ENCODE peak calls at places on chromosomes 3 and 15, in nine cellular contexts. One of them, this sample, is unnamed.
A peak's percentile ranks its signal among the peaks of the same experiment; 100 is the strongest.

GRCh38 chr15:40838756-40839155 is 5.1 kb upstream of the SPINT1 start:
- DNase-seq in left ventricle myocardium inferior: no peak
- DNase-seq in activated gamma-delta T cell treated with Interleukin-2 at 50 U/mL for 16 hours: no peak
- DNase-seq in upper lobe of right lung: no peak
- DNase-seq in transverse colon: no peak
- DNase-seq in neural crest cell: no peak
- DNase-seq in ureter: no peak
- DNase-seq in iPS DF 6.9: no peak
- DNase-seq in stomach: no peak
- DNase-seq in this sample: no peak

GRCh38 chr15:83930813-83931212 is 276.9 kb downstream of the ADAMTSL3 start:
- DNase-seq in upper lobe of right lung: no peak
- DNase-seq in stomach: no peak
- DNase-seq in ureter: no peak
- DNase-seq in neural crest cell: no peak
- DNase-seq in iPS DF 6.9: no peak
- DNase-seq in left ventricle myocardium inferior: no peak
- DNase-seq in activated gamma-delta T cell treated with Interleukin-2 at 50 U/mL for 16 hours: no peak
- DNase-seq in transverse colon: no peak
- DNase-seq in this sample: peak; percentile 90

GRCh38 chr3:69012836-69013255 is 638 bp downstream of the EOGT start:
- DNase-seq in upper lobe of right lung: peak; percentile 83
- DNase-seq in stomach: peak; percentile 53
- DNase-seq in transverse colon: peak; percentile 60
- DNase-seq in ureter: peak; percentile 51
- DNase-seq in left ventricle myocardium inferior: peak; percentile 47
- DNase-seq in activated gamma-delta T cell treated with Interleukin-2 at 50 U/mL for 16 hours: no peak
- DNase-seq in iPS DF 6.9: no peak
- DNase-seq in neural crest cell: peak; percentile 44
- DNase-seq in this sample: peak; percentile 20

GRCh38 chr15:51842265-51842664 is 12.8 kb downstream of the TMOD3 start:
- DNase-seq in activated gamma-delta T cell treated with Interleukin-2 at 50 U/mL for 16 hours: no peak
- DNase-seq in transverse colon: no peak
- DNase-seq in left ventricle myocardium inferior: no peak
- DNase-seq in iPS DF 6.9: no peak
- DNase-seq in neural crest cell: no peak
- DNase-seq in ureter: no peak
- DNase-seq in upper lobe of right lung: no peak
- DNase-seq in stomach: no peak
- DNase-seq in this sample: no peak

GRCh38 chr3:181722156-181722555 is 10.4 kb downstream of the SOX2 start:
- DNase-seq in iPS DF 6.9: no peak
- DNase-seq in upper lobe of right lung: no peak
- DNase-seq in transverse colon: no peak
- DNase-seq in stomach: no peak
- DNase-seq in activated gamma-delta T cell treated with Interleukin-2 at 50 U/mL for 16 hours: no peak
- DNase-seq in left ventricle myocardium inferior: no peak
- DNase-seq in ureter: no peak
- DNase-seq in neural crest cell: no peak
- DNase-seq in this sample: no peak

GRCh38 chr15:52340093-52340492 is 44.5 kb upstream of the MYO5C start:
- DNase-seq in neural crest cell: no peak
- DNase-seq in stomach: no peak
- DNase-seq in left ventricle myocardium inferior: no peak
- DNase-seq in ureter: no peak
- DNase-seq in upper lobe of right lung: no peak
- DNase-seq in iPS DF 6.9: no peak
- DNase-seq in transverse colon: no peak
- DNase-seq in activated gamma-delta T cell treated with Interleukin-2 at 50 U/mL for 16 hours: no peak
- DNase-seq in this sample: no peak

GRCh38 chr15:77975332-77976119 is 102.0 kb downstream of the TBC1D2B start:
- DNase-seq in ureter: no peak
- DNase-seq in upper lobe of right lung: no peak
- DNase-seq in neural crest cell: no peak
- DNase-seq in iPS DF 6.9: no peak
- DNase-seq in left ventricle myocardium inferior: peak; percentile 64
- DNase-seq in stomach: no peak
- DNase-seq in transverse colon: no peak
- DNase-seq in activated gamma-delta T cell treated with Interleukin-2 at 50 U/mL for 16 hours: no peak
- DNase-seq in this sample: no peak

GRCh38 chr15:37794947-37795346 is 139.5 kb upstream of the TMCO5A start:
- DNase-seq in upper lobe of right lung: no peak
- DNase-seq in transverse colon: no peak
- DNase-seq in left ventricle myocardium inferior: no peak
- DNase-seq in neural crest cell: no peak
- DNase-seq in ureter: no peak
- DNase-seq in iPS DF 6.9: no peak
- DNase-seq in activated gamma-delta T cell treated with Interleukin-2 at 50 U/mL for 16 hours: no peak
- DNase-seq in stomach: no peak
- DNase-seq in this sample: no peak

GRCh38 chr3:178419078-178419477 is 117.2 kb upstream of the KCNMB2 start:
- DNase-seq in upper lobe of right lung: no peak
- DNase-seq in transverse colon: no peak
- DNase-seq in left ventricle myocardium inferior: no peak
- DNase-seq in iPS DF 6.9: no peak
- DNase-seq in ureter: no peak
- DNase-seq in neural crest cell: no peak
- DNase-seq in stomach: no peak
- DNase-seq in activated gamma-delta T cell treated with Interleukin-2 at 50 U/mL for 16 hours: no peak
- DNase-seq in this sample: no peak

GRCh38 chr3:157033001-157033400 is 126.9 kb downstream of the CCNL1 start:
- DNase-seq in transverse colon: no peak
- DNase-seq in activated gamma-delta T cell treated with Interleukin-2 at 50 U/mL for 16 hours: no peak
- DNase-seq in ureter: no peak
- DNase-seq in neural crest cell: no peak
- DNase-seq in stomach: no peak
- DNase-seq in iPS DF 6.9: no peak
- DNase-seq in upper lobe of right lung: no peak
- DNase-seq in left ventricle myocardium inferior: no peak
- DNase-seq in this sample: no peak

GRCh38 chr3:190737451-190737850 is 125.0 kb downstream of the GMNC start:
- DNase-seq in activated gamma-delta T cell treated with Interleukin-2 at 50 U/mL for 16 hours: no peak
- DNase-seq in ureter: no peak
- DNase-seq in upper lobe of right lung: no peak
- DNase-seq in left ventricle myocardium inferior: no peak
- DNase-seq in iPS DF 6.9: no peak
- DNase-seq in transverse colon: no peak
- DNase-seq in stomach: no peak
- DNase-seq in neural crest cell: no peak
- DNase-seq in this sample: no peak

GRCh38 chr3:50890688-50891344 is 216.1 kb downstream of the DOCK3 start:
- DNase-seq in neural crest cell: no peak
- DNase-seq in stomach: no peak
- DNase-seq in upper lobe of right lung: no peak
- DNase-seq in left ventricle myocardium inferior: no peak
- DNase-seq in iPS DF 6.9: no peak
- DNase-seq in ureter: no peak
- DNase-seq in activated gamma-delta T cell treated with Interleukin-2 at 50 U/mL for 16 hours: no peak
- DNase-seq in transverse colon: no peak
- DNase-seq in this sample: no peak

GRCh38 chr3:141686477-141687280 is 51.4 kb upstream of the RNF7 start:
- DNase-seq in left ventricle myocardium inferior: peak; percentile 63
- DNase-seq in transverse colon: peak; percentile 50
- DNase-seq in stomach: peak; percentile 27
- DNase-seq in iPS DF 6.9: no peak
- DNase-seq in ureter: peak; percentile 55
- DNase-seq in upper lobe of right lung: peak; percentile 78
- DNase-seq in activated gamma-delta T cell treated with Interleukin-2 at 50 U/mL for 16 hours: no peak
- DNase-seq in neural crest cell: no peak
- DNase-seq in this sample: peak; percentile 8

GRCh38 chr3:141960731-141961130 is 84.3 kb downstream of the ATP1B3 start:
- DNase-seq in transverse colon: no peak
- DNase-seq in ureter: no peak
- DNase-seq in upper lobe of right lung: no peak
- DNase-seq in neural crest cell: no peak
- DNase-seq in iPS DF 6.9: no peak
- DNase-seq in activated gamma-delta T cell treated with Interleukin-2 at 50 U/mL for 16 hours: no peak
- DNase-seq in stomach: no peak
- DNase-seq in left ventricle myocardium inferior: no peak
- DNase-seq in this sample: no peak

GRCh38 chr3:23548706-23549105 is 257.0 kb upstream of the UBE2E1 start:
- DNase-seq in left ventricle myocardium inferior: no peak
- DNase-seq in neural crest cell: no peak
- DNase-seq in activated gamma-delta T cell treated with Interleukin-2 at 50 U/mL for 16 hours: no peak
- DNase-seq in transverse colon: no peak
- DNase-seq in iPS DF 6.9: no peak
- DNase-seq in ureter: no peak
- DNase-seq in stomach: no peak
- DNase-seq in upper lobe of right lung: no peak
- DNase-seq in this sample: no peak

GRCh38 chr3:52374173-52374572 is 58.1 kb downstream of the DNAH1 start:
- DNase-seq in upper lobe of right lung: no peak
- DNase-seq in ureter: no peak
- DNase-seq in iPS DF 6.9: no peak
- DNase-seq in left ventricle myocardium inferior: no peak
- DNase-seq in neural crest cell: no peak
- DNase-seq in transverse colon: no peak
- DNase-seq in stomach: no peak
- DNase-seq in activated gamma-delta T cell treated with Interleukin-2 at 50 U/mL for 16 hours: no peak
- DNase-seq in this sample: no peak

GRCh38 chr15:36926422-36926815 is 173.9 kb downstream of the MEIS2 start:
- DNase-seq in transverse colon: no peak
- DNase-seq in stomach: no peak
- DNase-seq in upper lobe of right lung: no peak
- DNase-seq in iPS DF 6.9: no peak
- DNase-seq in activated gamma-delta T cell treated with Interleukin-2 at 50 U/mL for 16 hours: no peak
- DNase-seq in neural crest cell: no peak
- DNase-seq in left ventricle myocardium inferior: no peak
- DNase-seq in ureter: no peak
- DNase-seq in this sample: no peak

GRCh38 chr3:27632431-27633223 is 89.5 kb downstream of the EOMES start:
- DNase-seq in iPS DF 6.9: no peak
- DNase-seq in left ventricle myocardium inferior: peak; percentile 43
- DNase-seq in ureter: peak; percentile 48
- DNase-seq in stomach: peak; percentile 53
- DNase-seq in upper lobe of right lung: peak; percentile 81
- DNase-seq in activated gamma-delta T cell treated with Interleukin-2 at 50 U/mL for 16 hours: peak; percentile 39
- DNase-seq in neural crest cell: peak; percentile 1
- DNase-seq in transverse colon: peak; percentile 48
- DNase-seq in this sample: peak; percentile 16

GRCh38 chr3:194928183-194928736 is 242.6 kb downstream of the FAM43A start:
- DNase-seq in transverse colon: no peak
- DNase-seq in upper lobe of right lung: no peak
- DNase-seq in stomach: no peak
- DNase-seq in ureter: no peak
- DNase-seq in neural crest cell: no peak
- DNase-seq in left ventricle myocardium inferior: no peak
- DNase-seq in iPS DF 6.9: no peak
- DNase-seq in activated gamma-delta T cell treated with Interleukin-2 at 50 U/mL for 16 hours: no peak
- DNase-seq in this sample: no peak

GRCh38 chr15:40338921-40339620 is 1.7 kb downstream of the CCDC9B start:
- DNase-seq in left ventricle myocardium inferior: peak; percentile 47
- DNase-seq in ureter: no peak
- DNase-seq in transverse colon: peak; percentile 35
- DNase-seq in activated gamma-delta T cell treated with Interleukin-2 at 50 U/mL for 16 hours: no peak
- DNase-seq in stomach: no peak
- DNase-seq in neural crest cell: no peak
- DNase-seq in iPS DF 6.9: no peak
- DNase-seq in upper lobe of right lung: no peak
- DNase-seq in this sample: no peak

GRCh38 chr3:150271578-150271930 is 136.5 kb upstream of the TSC22D2 start:
- DNase-seq in transverse colon: no peak
- DNase-seq in upper lobe of right lung: no peak
- DNase-seq in left ventricle myocardium inferior: no peak
- DNase-seq in ureter: no peak
- DNase-seq in neural crest cell: no peak
- DNase-seq in activated gamma-delta T cell treated with Interleukin-2 at 50 U/mL for 16 hours: no peak
- DNase-seq in stomach: no peak
- DNase-seq in iPS DF 6.9: no peak
- DNase-seq in this sample: no peak

GRCh38 chr3:99929409-99930139 is 111.9 kb downstream of the CMSS1 start:
- DNase-seq in ureter: peak; percentile 54
- DNase-seq in left ventricle myocardium inferior: peak; percentile 46
- DNase-seq in stomach: no peak
- DNase-seq in iPS DF 6.9: no peak
- DNase-seq in upper lobe of right lung: no peak
- DNase-seq in neural crest cell: no peak
- DNase-seq in activated gamma-delta T cell treated with Interleukin-2 at 50 U/mL for 16 hours: no peak
- DNase-seq in transverse colon: peak; percentile 33
- DNase-seq in this sample: no peak

GRCh38 chr3:117399311-117400068 is 689.9 kb downstream of the TUSC7 start:
- DNase-seq in iPS DF 6.9: peak; percentile 58
- DNase-seq in activated gamma-delta T cell treated with Interleukin-2 at 50 U/mL for 16 hours: no peak
- DNase-seq in ureter: no peak
- DNase-seq in transverse colon: no peak
- DNase-seq in left ventricle myocardium inferior: no peak
- DNase-seq in upper lobe of right lung: no peak
- DNase-seq in neural crest cell: no peak
- DNase-seq in stomach: no peak
- DNase-seq in this sample: peak; percentile 11

GRCh38 chr15:20280933-20281463 is 260.6 kb downstream of the GOLGA6L6 start:
- DNase-seq in activated gamma-delta T cell treated with Interleukin-2 at 50 U/mL for 16 hours: no peak
- DNase-seq in upper lobe of right lung: no peak
- DNase-seq in transverse colon: no peak
- DNase-seq in left ventricle myocardium inferior: no peak
- DNase-seq in stomach: no peak
- DNase-seq in iPS DF 6.9: no peak
- DNase-seq in ureter: no peak
- DNase-seq in neural crest cell: no peak
- DNase-seq in this sample: no peak

GRCh38 chr3:75042941-75043340 is 428.5 kb upstream of the CNTN3 start:
- DNase-seq in iPS DF 6.9: peak; percentile 25
- DNase-seq in stomach: no peak
- DNase-seq in activated gamma-delta T cell treated with Interleukin-2 at 50 U/mL for 16 hours: no peak
- DNase-seq in left ventricle myocardium inferior: no peak
- DNase-seq in upper lobe of right lung: no peak
- DNase-seq in neural crest cell: no peak
- DNase-seq in ureter: no peak
- DNase-seq in transverse colon: no peak
- DNase-seq in this sample: no peak

GRCh38 chr3:60600848-60601247 is 650.4 kb downstream of the FHIT start:
- DNase-seq in neural crest cell: no peak
- DNase-seq in activated gamma-delta T cell treated with Interleukin-2 at 50 U/mL for 16 hours: no peak
- DNase-seq in iPS DF 6.9: no peak
- DNase-seq in ureter: no peak
- DNase-seq in upper lobe of right lung: no peak
- DNase-seq in stomach: no peak
- DNase-seq in left ventricle myocardium inferior: no peak
- DNase-seq in transverse colon: no peak
- DNase-seq in this sample: peak; percentile 11

GRCh38 chr3:186882881-186883685 is 40.6 kb downstream of the ADIPOQ start:
- DNase-seq in activated gamma-delta T cell treated with Interleukin-2 at 50 U/mL for 16 hours: no peak
- DNase-seq in iPS DF 6.9: no peak
- DNase-seq in neural crest cell: no peak
- DNase-seq in transverse colon: no peak
- DNase-seq in left ventricle myocardium inferior: no peak
- DNase-seq in ureter: no peak
- DNase-seq in stomach: no peak
- DNase-seq in upper lobe of right lung: no peak
- DNase-seq in this sample: no peak

GRCh38 chr15:85691350-85692240 is 103.1 kb downstream of the KLHL25 start:
- DNase-seq in left ventricle myocardium inferior: no peak
- DNase-seq in neural crest cell: no peak
- DNase-seq in ureter: no peak
- DNase-seq in activated gamma-delta T cell treated with Interleukin-2 at 50 U/mL for 16 hours: peak; percentile 27
- DNase-seq in iPS DF 6.9: no peak
- DNase-seq in transverse colon: peak; percentile 63
- DNase-seq in stomach: peak; percentile 35
- DNase-seq in upper lobe of right lung: no peak
- DNase-seq in this sample: no peak

GRCh38 chr3:42288385-42288784 is 22.4 kb upstream of the CCK start:
- DNase-seq in ureter: no peak
- DNase-seq in stomach: no peak
- DNase-seq in left ventricle myocardium inferior: no peak
- DNase-seq in upper lobe of right lung: no peak
- DNase-seq in transverse colon: no peak
- DNase-seq in iPS DF 6.9: no peak
- DNase-seq in activated gamma-delta T cell treated with Interleukin-2 at 50 U/mL for 16 hours: no peak
- DNase-seq in neural crest cell: no peak
- DNase-seq in this sample: no peak

This sample was measured in prostate gland.